ENCODE peak calls at places on chromosomes 6 and 20, in nine cellular contexts. One of them, this sample, is unnamed.

GRCh38 chr6:135311446-135312200 is 130.5 kb downstream of the MYB start:
- DNase-seq in astrocyte of the spinal cord: no peak
- DNase-seq in psoas muscle: no peak
- DNase-seq in AG10803: no peak
- DNase-seq in astrocyte: no peak
- DNase-seq in GM12865: no peak
- DNase-seq in lower leg skin: no peak
- DNase-seq in bronchial epithelial cell: no peak
- DNase-seq in breast epithelium: no peak
- DNase-seq in this sample: no peak

GRCh38 chr6:2020909-2021308 is 224.5 kb downstream of the GMDS start:
- DNase-seq in astrocyte of the spinal cord: peak
- DNase-seq in AG10803: peak
- DNase-seq in psoas muscle: no peak
- DNase-seq in bronchial epithelial cell: peak
- DNase-seq in lower leg skin: no peak
- DNase-seq in breast epithelium: no peak
- DNase-seq in GM12865: no peak
- DNase-seq in astrocyte: peak
- DNase-seq in this sample: peak

GRCh38 chr6:2841264-2842138 is at the start of gene SERPINB1:
- DNase-seq in astrocyte of the spinal cord: peak
- DNase-seq in bronchial epithelial cell: peak
- DNase-seq in AG10803: peak
- DNase-seq in breast epithelium: peak
- DNase-seq in lower leg skin: peak
- DNase-seq in psoas muscle: peak
- DNase-seq in astrocyte: peak
- DNase-seq in GM12865: peak
- DNase-seq in this sample: peak

GRCh38 chr6:150334790-150335783 is 33.7 kb upstream of the IYD start:
- DNase-seq in astrocyte: peak
- DNase-seq in GM12865: peak
- DNase-seq in lower leg skin: peak
- DNase-seq in bronchial epithelial cell: peak
- DNase-seq in astrocyte of the spinal cord: peak
- DNase-seq in AG10803: peak
- DNase-seq in psoas muscle: no peak
- DNase-seq in breast epithelium: no peak
- DNase-seq in this sample: peak

GRCh38 chr20:60060593-60060992 is 102.4 kb downstream of the CDH26 start:
- DNase-seq in GM12865: no peak
- DNase-seq in psoas muscle: peak
- DNase-seq in lower leg skin: no peak
- DNase-seq in astrocyte: no peak
- DNase-seq in AG10803: no peak
- DNase-seq in bronchial epithelial cell: peak
- DNase-seq in astrocyte of the spinal cord: no peak
- DNase-seq in breast epithelium: no peak
- DNase-seq in this sample: peak

GRCh38 chr6:154302111-154302752 is 54.4 kb downstream of the IPCEF1 start:
- DNase-seq in bronchial epithelial cell: peak
- DNase-seq in astrocyte of the spinal cord: peak
- DNase-seq in breast epithelium: no peak
- DNase-seq in AG10803: peak
- DNase-seq in astrocyte: peak
- DNase-seq in psoas muscle: no peak
- DNase-seq in lower leg skin: no peak
- DNase-seq in GM12865: peak
- DNase-seq in this sample: peak

GRCh38 chr6:5550631-5551030 is 289.3 kb downstream of the FARS2 start:
- DNase-seq in astrocyte of the spinal cord: no peak
- DNase-seq in bronchial epithelial cell: no peak
- DNase-seq in astrocyte: no peak
- DNase-seq in GM12865: no peak
- DNase-seq in lower leg skin: no peak
- DNase-seq in breast epithelium: no peak
- DNase-seq in AG10803: no peak
- DNase-seq in psoas muscle: no peak
- DNase-seq in this sample: peak

GRCh38 chr6:109441069-109441816 is 719 bp downstream of the SMPD2 start:
- DNase-seq in lower leg skin: peak
- DNase-seq in breast epithelium: no peak
- DNase-seq in astrocyte of the spinal cord: peak
- DNase-seq in GM12865: peak
- DNase-seq in AG10803: peak
- DNase-seq in psoas muscle: peak
- DNase-seq in bronchial epithelial cell: peak
- DNase-seq in astrocyte: peak
- DNase-seq in this sample: peak

GRCh38 chr20:31712112-31712553 is 10.5 kb downstream of the BCL2L1 start:
- DNase-seq in bronchial epithelial cell: no peak
- DNase-seq in AG10803: no peak
- DNase-seq in lower leg skin: no peak
- DNase-seq in GM12865: no peak
- DNase-seq in astrocyte: no peak
- DNase-seq in psoas muscle: no peak
- DNase-seq in astrocyte of the spinal cord: no peak
- DNase-seq in breast epithelium: no peak
- DNase-seq in this sample: no peak

GRCh38 chr6:40722081-40722480 is 134.9 kb upstream of the LRFN2 start:
- DNase-seq in bronchial epithelial cell: no peak
- DNase-seq in astrocyte of the spinal cord: peak
- DNase-seq in psoas muscle: no peak
- DNase-seq in breast epithelium: no peak
- DNase-seq in AG10803: no peak
- DNase-seq in GM12865: no peak
- DNase-seq in astrocyte: no peak
- DNase-seq in lower leg skin: no peak
- DNase-seq in this sample: no peak

GRCh38 chr6:33856655-33857054 is 52.9 kb upstream of the MLN start:
- DNase-seq in astrocyte of the spinal cord: no peak
- DNase-seq in lower leg skin: no peak
- DNase-seq in breast epithelium: no peak
- DNase-seq in bronchial epithelial cell: no peak
- DNase-seq in psoas muscle: no peak
- DNase-seq in astrocyte: no peak
- DNase-seq in AG10803: no peak
- DNase-seq in GM12865: peak
- DNase-seq in this sample: no peak

GRCh38 chr6:3269412-3269975 is 10.7 kb downstream of the PSMG4 start:
- DNase-seq in GM12865: no peak
- DNase-seq in psoas muscle: no peak
- DNase-seq in lower leg skin: no peak
- DNase-seq in breast epithelium: no peak
- DNase-seq in bronchial epithelial cell: no peak
- DNase-seq in astrocyte: no peak
- DNase-seq in astrocyte of the spinal cord: no peak
- DNase-seq in AG10803: no peak
- DNase-seq in this sample: no peak

GRCh38 chr6:73585566-73586415 is 65.0 kb upstream of the EEF1A1 start:
- DNase-seq in AG10803: peak
- DNase-seq in astrocyte of the spinal cord: peak
- DNase-seq in GM12865: peak
- DNase-seq in psoas muscle: no peak
- DNase-seq in breast epithelium: no peak
- DNase-seq in lower leg skin: peak
- DNase-seq in bronchial epithelial cell: peak
- DNase-seq in astrocyte: peak
- DNase-seq in this sample: peak

GRCh38 chr6:7557652-7558051 is 16.2 kb downstream of the DSP start:
- DNase-seq in AG10803: no peak
- DNase-seq in astrocyte of the spinal cord: no peak
- DNase-seq in lower leg skin: no peak
- DNase-seq in psoas muscle: no peak
- DNase-seq in GM12865: no peak
- DNase-seq in breast epithelium: no peak
- DNase-seq in astrocyte: no peak
- DNase-seq in bronchial epithelial cell: no peak
- DNase-seq in this sample: no peak

GRCh38 chr20:48774696-48775095 is 53.1 kb downstream of the PREX1 start:
- DNase-seq in astrocyte of the spinal cord: no peak
- DNase-seq in breast epithelium: no peak
- DNase-seq in GM12865: no peak
- DNase-seq in bronchial epithelial cell: no peak
- DNase-seq in AG10803: no peak
- DNase-seq in astrocyte: no peak
- DNase-seq in psoas muscle: no peak
- DNase-seq in lower leg skin: no peak
- DNase-seq in this sample: no peak

GRCh38 chr6:2307794-2308193 is 62.4 kb upstream of the GMDS start:
- DNase-seq in lower leg skin: no peak
- DNase-seq in astrocyte of the spinal cord: no peak
- DNase-seq in breast epithelium: no peak
- DNase-seq in psoas muscle: no peak
- DNase-seq in AG10803: no peak
- DNase-seq in bronchial epithelial cell: no peak
- DNase-seq in GM12865: no peak
- DNase-seq in astrocyte: no peak
- DNase-seq in this sample: no peak

GRCh38 chr6:19415605-19416326 is 421.4 kb upstream of the ID4 start:
- DNase-seq in AG10803: peak
- DNase-seq in psoas muscle: no peak
- DNase-seq in lower leg skin: no peak
- DNase-seq in GM12865: no peak
- DNase-seq in astrocyte: peak
- DNase-seq in astrocyte of the spinal cord: peak
- DNase-seq in breast epithelium: no peak
- DNase-seq in bronchial epithelial cell: peak
- DNase-seq in this sample: peak

GRCh38 chr6:75524322-75524972 is 30.8 kb upstream of the FILIP1 start:
- DNase-seq in breast epithelium: no peak
- DNase-seq in astrocyte of the spinal cord: peak
- DNase-seq in astrocyte: peak
- DNase-seq in lower leg skin: no peak
- DNase-seq in psoas muscle: no peak
- DNase-seq in AG10803: peak
- DNase-seq in bronchial epithelial cell: peak
- DNase-seq in GM12865: no peak
- DNase-seq in this sample: peak

GRCh38 chr6:113632220-113632864 is 224.8 kb upstream of the MARCKS start:
- DNase-seq in AG10803: peak
- DNase-seq in astrocyte of the spinal cord: peak
- DNase-seq in lower leg skin: peak
- DNase-seq in astrocyte: peak
- DNase-seq in bronchial epithelial cell: peak
- DNase-seq in breast epithelium: no peak
- DNase-seq in GM12865: peak
- DNase-seq in psoas muscle: peak
- DNase-seq in this sample: peak

GRCh38 chr20:62448788-62449187 is 21.4 kb upstream of the RBBP8NL start:
- DNase-seq in astrocyte: no peak
- DNase-seq in psoas muscle: no peak
- DNase-seq in AG10803: no peak
- DNase-seq in GM12865: no peak
- DNase-seq in astrocyte of the spinal cord: no peak
- DNase-seq in bronchial epithelial cell: no peak
- DNase-seq in lower leg skin: no peak
- DNase-seq in breast epithelium: no peak
- DNase-seq in this sample: no peak

GRCh38 chr6:151482290-151482689 is 11.5 kb upstream of the CCDC170 start:
- DNase-seq in psoas muscle: no peak
- DNase-seq in lower leg skin: no peak
- DNase-seq in breast epithelium: no peak
- DNase-seq in GM12865: peak
- DNase-seq in astrocyte of the spinal cord: peak
- DNase-seq in bronchial epithelial cell: peak
- DNase-seq in astrocyte: no peak
- DNase-seq in AG10803: peak
- DNase-seq in this sample: peak
- H3K4me3 ChIP-seq in psoas muscle: peak
- H3K4me3 ChIP-seq in lower leg skin: no peak
- H3K4me3 ChIP-seq in breast epithelium: peak
- H3K4me3 ChIP-seq in GM12865: no peak
- H3K4me3 ChIP-seq in astrocyte of the spinal cord: no peak
- H3K4me3 ChIP-seq in bronchial epithelial cell: no peak
- H3K4me3 ChIP-seq in astrocyte: peak
- H3K4me3 ChIP-seq in AG10803: peak
- H3K4me3 ChIP-seq in this sample: no peak

GRCh38 chr6:36547646-36548400 is 544 bp upstream of the STK38 start:
- DNase-seq in astrocyte of the spinal cord: no peak
- DNase-seq in breast epithelium: no peak
- DNase-seq in psoas muscle: no peak
- DNase-seq in astrocyte: no peak
- DNase-seq in GM12865: no peak
- DNase-seq in bronchial epithelial cell: no peak
- DNase-seq in AG10803: no peak
- DNase-seq in lower leg skin: no peak
- DNase-seq in this sample: no peak
- TF ChIP-seq CTCF in astrocyte of the spinal cord: no peak
- TF ChIP-seq CTCF in breast epithelium: no peak
- TF ChIP-seq CTCF in psoas muscle: no peak
- TF ChIP-seq CTCF in astrocyte: no peak
- TF ChIP-seq CTCF in GM12865: no peak
- TF ChIP-seq CTCF in bronchial epithelial cell: no peak
- TF ChIP-seq CTCF in AG10803: no peak
- TF ChIP-seq CTCF in lower leg skin: no peak
- TF ChIP-seq CTCF in this sample: no peak

GRCh38 chr6:46014511-46015118 is 1.0 kb downstream of the CLIC5 start:
- DNase-seq in AG10803: no peak
- DNase-seq in bronchial epithelial cell: no peak
- DNase-seq in astrocyte of the spinal cord: peak
- DNase-seq in astrocyte: no peak
- DNase-seq in breast epithelium: no peak
- DNase-seq in lower leg skin: no peak
- DNase-seq in GM12865: no peak
- DNase-seq in psoas muscle: peak
- DNase-seq in this sample: no peak
- H3K4me3 ChIP-seq in AG10803: no peak
- H3K4me3 ChIP-seq in bronchial epithelial cell: no peak
- H3K4me3 ChIP-seq in astrocyte of the spinal cord: peak
- H3K4me3 ChIP-seq in astrocyte: peak
- H3K4me3 ChIP-seq in breast epithelium: peak
- H3K4me3 ChIP-seq in lower leg skin: no peak
- H3K4me3 ChIP-seq in GM12865: peak
- H3K4me3 ChIP-seq in psoas muscle: peak
- H3K4me3 ChIP-seq in this sample: peak

DNA sequence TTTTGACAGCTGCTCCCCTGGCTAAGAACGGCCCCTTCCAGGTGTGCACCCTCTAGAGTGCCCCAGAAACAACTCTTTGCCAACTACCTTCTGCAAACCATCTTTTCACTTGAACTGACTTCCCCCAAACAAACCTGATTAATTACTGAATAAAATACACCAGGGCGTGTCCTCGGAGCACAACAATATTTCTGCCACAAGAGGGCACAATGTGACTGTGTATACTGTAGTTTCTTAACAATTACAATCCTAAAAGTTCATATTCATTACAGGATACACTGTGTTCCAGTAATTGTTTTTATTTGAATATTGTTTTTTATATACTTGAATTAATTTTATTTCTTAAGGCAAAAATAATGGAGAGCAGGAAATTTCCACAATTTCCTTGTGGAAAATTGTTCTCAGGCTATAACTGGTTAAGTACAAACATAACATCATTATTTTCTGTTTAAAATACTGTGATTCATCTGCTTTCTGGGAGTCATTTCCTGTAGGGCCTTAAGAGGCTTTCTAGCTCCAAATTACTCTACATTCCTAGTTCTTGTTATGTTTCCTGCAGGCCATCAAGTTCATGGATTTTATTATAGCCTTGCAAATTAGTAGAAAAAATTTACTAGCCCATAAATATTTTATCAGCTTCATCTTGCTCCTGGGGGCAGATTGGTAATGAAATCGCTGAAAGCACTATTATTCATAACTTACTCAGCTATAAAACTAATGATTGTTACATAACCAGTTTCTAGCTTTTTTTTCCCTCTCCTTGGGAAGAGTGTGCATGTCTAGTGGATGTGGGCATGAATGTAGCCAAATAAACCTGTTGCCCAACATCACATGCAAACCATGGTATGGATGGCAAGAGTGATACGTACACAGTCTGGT is 51.9 kb upstream of the SLC22A16 start:
- DNase-seq in psoas muscle: no peak
- DNase-seq in GM12865: peak
- DNase-seq in breast epithelium: no peak
- DNase-seq in astrocyte of the spinal cord: peak
- DNase-seq in astrocyte: peak
- DNase-seq in lower leg skin: peak
- DNase-seq in AG10803: peak
- DNase-seq in bronchial epithelial cell: peak
- DNase-seq in this sample: peak
- TF ChIP-seq CTCF in psoas muscle: peak
- TF ChIP-seq CTCF in GM12865: peak
- TF ChIP-seq CTCF in breast epithelium: peak
- TF ChIP-seq CTCF in astrocyte of the spinal cord: peak
- TF ChIP-seq CTCF in astrocyte: peak
- TF ChIP-seq CTCF in lower leg skin: no peak
- TF ChIP-seq CTCF in AG10803: peak
- TF ChIP-seq CTCF in bronchial epithelial cell: peak
- TF ChIP-seq CTCF in this sample: peak